ENCODE peak calls at places on chromosomes 6 and 20, in nine cellular contexts. B is MM.1S, T is Panc1, W is B cell, F is HFFc6, J is lower lobe of right lung, R is choroid plexus epithelial cell, N is AG09319, A is psoas muscle. S is an unnamed sample.
A peak's percentile ranks its signal among the peaks of the same experiment; 100 is the strongest.

GRCh38 chr6:121600389-121601233 is 165.2 kb downstream of the GJA1 start:
- DNase-seq in B (no peak), T (no peak), W (no peak), F (no peak), J (no peak), R (peak; percentile 27), N (no peak), A (no peak), S (no peak)

GRCh38 chr6:168555618-168556273 is 114.8 kb downstream of the SMOC2 start:
- DNase-seq in B (no peak), T (no peak), W (no peak), F (no peak), J (no peak), R (no peak), N (no peak), A (no peak), S (no peak)

GRCh38 chr6:17536586-17536985 is 63.5 kb upstream of the FAM8A1 start:
- DNase-seq in B (no peak), T (no peak), W (no peak), F (no peak), J (no peak), R (no peak), N (no peak), A (no peak), S (no peak)

GRCh38 chr6:131948221-131948661 is 2.9 kb downstream of the CCN2 start:
- DNase-seq in B (no peak), T (no peak), W (no peak), F (peak; percentile 62), J (no peak), R (peak; percentile 82), N (no peak), A (no peak), S (no peak)

GRCh38 chr20:58810116-58810878 is 40.4 kb downstream of the GNAS-AS1 start:
- DNase-seq in B (no peak), T (no peak), W (no peak), F (no peak), J (no peak), R (peak; percentile 14), N (no peak), A (no peak), S (no peak)

GRCh38 chr6:3247255-3248146 is 11.2 kb upstream of the PSMG4 start:
- DNase-seq in B (no peak), T (no peak), W (no peak), F (peak; percentile 92), J (no peak), R (peak; percentile 97), N (peak; percentile 41), A (peak; percentile 61), S (no peak)

GRCh38 chr20:38633577-38634093 is 32.0 kb downstream of the ARHGAP40 start:
- DNase-seq in B (peak; percentile 69), T (no peak), W (peak; percentile 73), F (peak; percentile 45), J (peak; percentile 57), R (peak; percentile 63), N (no peak), A (no peak), S (peak; percentile 82)

GRCh38 chr20:37669773-37670236 is 24.0 kb upstream of the CTNNBL1 start:
- DNase-seq in B (no peak), T (no peak), W (no peak), F (no peak), J (no peak), R (no peak), N (no peak), A (no peak), S (no peak)

GRCh38 chr6:75202676-75203131 is 3.1 kb downstream of the COL12A1 start:
- DNase-seq in B (no peak), T (no peak), W (no peak), F (no peak), J (no peak), R (no peak), N (no peak), A (no peak), S (no peak)

GRCh38 chr6:47044418-47044817 is 2.3 kb upstream of the ADGRF1 start:
- DNase-seq in B (no peak), T (no peak), W (no peak), F (peak; percentile 33), J (no peak), R (peak; percentile 65), N (no peak), A (no peak), S (no peak)

GRCh38 chr20:46814366-46815232 is 80.0 kb upstream of the EYA2 start:
- DNase-seq in B (no peak), T (peak; percentile 57), W (no peak), F (peak; percentile 79), J (no peak), R (peak; percentile 73), N (peak; percentile 8), A (no peak), S (no peak)

GRCh38 chr20:48201881-48202280 is 416.6 kb upstream of the SULF2 start:
- DNase-seq in B (no peak), T (no peak), W (no peak), F (no peak), J (no peak), R (no peak), N (no peak), A (no peak), S (no peak)

GRCh38 chr6:97925504-97925903 is 642.5 kb upstream of the MMS22L start:
- DNase-seq in B (no peak), T (no peak), W (no peak), F (no peak), J (no peak), R (peak; percentile 3), N (no peak), A (no peak), S (no peak)

GRCh38 chr6:161418458-161418945 is 144.6 kb upstream of the AGPAT4 start:
- DNase-seq in B (peak; percentile 49), T (peak; percentile 43), W (peak; percentile 36), F (peak; percentile 64), J (no peak), R (peak; percentile 97), N (peak; percentile 71), A (no peak), S (peak; percentile 61)

GRCh38 chr6:23174781-23175361 is 605.5 kb downstream of the HDGFL1 start:
- DNase-seq in B (no peak), T (peak; percentile 75), W (no peak), F (peak; percentile 84), J (no peak), R (peak; percentile 91), N (peak; percentile 74), A (no peak), S (no peak)

GRCh38 chr6:44668391-44668930 is 281.0 kb downstream of the CDC5L start:
- DNase-seq in B (no peak), T (no peak), W (no peak), F (no peak), J (no peak), R (no peak), N (no peak), A (no peak), S (no peak)

GRCh38 chr6:44666324-44666723 is 278.8 kb downstream of the CDC5L start:
- DNase-seq in B (no peak), T (no peak), W (no peak), F (no peak), J (no peak), R (no peak), N (no peak), A (no peak), S (no peak)

GRCh38 chr6:44668976-44669934 is 281.7 kb downstream of the CDC5L start:
- DNase-seq in B (no peak), T (no peak), W (no peak), F (no peak), J (no peak), R (no peak), N (no peak), A (no peak), S (no peak)

GRCh38 chr6:44667226-44667625 is 279.7 kb downstream of the CDC5L start:
- DNase-seq in B (no peak), T (no peak), W (no peak), F (peak; percentile 91), J (no peak), R (peak; percentile 93), N (peak; percentile 51), A (no peak), S (no peak)

DNA sequence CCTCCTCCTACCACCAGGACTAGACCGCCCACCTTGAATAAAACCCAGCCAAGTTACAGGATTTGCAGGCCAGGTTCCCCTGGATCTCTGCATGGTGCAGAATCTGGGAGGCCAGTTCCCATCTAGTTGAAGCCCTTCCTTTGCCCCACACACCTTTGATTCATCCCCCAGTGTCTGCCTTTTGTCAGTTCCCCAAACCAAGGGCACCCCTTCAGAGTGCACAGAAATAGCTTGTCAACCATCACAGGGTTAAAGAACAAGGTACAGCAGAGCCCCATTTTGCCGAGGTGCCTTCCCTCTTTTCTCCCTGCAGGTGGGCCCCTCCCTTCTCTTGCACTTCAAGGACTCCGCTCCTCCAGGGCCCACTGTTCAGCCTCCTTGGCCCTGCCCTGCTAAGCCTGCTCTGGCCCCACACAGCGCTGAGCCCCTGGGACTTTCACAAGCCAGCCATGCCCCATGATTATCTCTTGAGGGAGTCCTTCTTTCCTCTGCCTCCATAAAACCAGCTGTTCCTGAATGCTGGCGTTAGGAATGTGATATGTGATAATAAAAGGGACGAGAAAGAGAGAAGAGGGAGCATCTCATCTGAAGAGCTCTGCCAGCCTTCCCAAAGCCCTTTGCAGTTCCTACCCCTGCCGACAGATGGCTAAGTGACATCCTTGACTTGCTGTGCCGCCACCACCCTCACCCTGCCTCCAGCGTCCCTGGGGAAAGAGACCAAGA is 280.3 kb downstream of the CDC5L start:
- DNase-seq in B (no peak), T (peak; percentile 47), W (no peak), F (no peak), J (no peak), R (peak; percentile 23), N (no peak), A (no peak), S (peak; percentile 44)
- TF ChIP-seq CTCF in B (peak; percentile 45), T (peak; percentile 81), W (peak; percentile 67), F (peak; percentile 71), J (peak; percentile 53), R (peak; percentile 70), N (peak; percentile 33), A (peak; percentile 37), S (peak; percentile 60)

GRCh38 chr6:61886608-61887259 is 399.3 kb downstream of the KHDRBS2 start:
- DNase-seq in B (peak; percentile 56), T (no peak), W (peak; percentile 8), F (no peak), J (no peak), R (no peak), N (no peak), A (no peak), S (no peak)
- TF ChIP-seq CTCF in B (peak; percentile 52), T (peak; percentile 11), W (peak; percentile 37), F (peak; percentile 16), J (no peak), R (no peak), N (no peak), A (no peak), S (no peak)

GRCh38 chr20:61161649-61162210 is 90.3 kb upstream of the CDH4 start:
- DNase-seq in B (peak; percentile 9), T (no peak), W (no peak), F (peak; percentile 18), J (no peak), R (no peak), N (no peak), A (no peak), S (no peak)
- TF ChIP-seq CTCF in B (peak; percentile 9), T (no peak), W (no peak), F (peak; percentile 56), J (no peak), R (no peak), N (no peak), A (no peak), S (no peak)

DNA sequence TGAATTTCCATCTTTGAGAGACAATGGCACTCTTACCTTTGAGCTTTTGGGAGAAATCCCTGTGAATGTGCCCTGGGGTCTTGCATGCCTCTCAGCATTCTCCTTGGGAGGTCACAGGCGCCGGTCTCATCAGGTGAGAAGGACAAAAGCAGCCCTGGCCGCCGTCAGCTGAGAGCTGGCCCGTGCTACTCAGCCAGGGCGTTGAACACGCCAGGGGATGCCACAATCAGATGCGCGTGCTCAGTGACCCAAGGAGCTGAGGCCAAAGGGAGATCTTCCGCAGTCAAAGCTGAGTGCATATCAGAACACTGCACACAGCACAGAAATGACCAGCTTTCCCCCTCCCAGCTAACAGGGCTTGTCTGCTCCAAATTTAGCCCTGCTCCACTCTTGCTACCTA is 253.6 kb upstream of the NOX3 start:
- DNase-seq in B (no peak), T (no peak), W (no peak), F (no peak), J (no peak), R (no peak), N (no peak), A (no peak), S (no peak)
- TF ChIP-seq CTCF in B (no peak), T (no peak), W (no peak), F (no peak), J (no peak), R (no peak), N (no peak), A (no peak), S (no peak)